ENCODE peak calls at places on chromosomes 1 and 21, in four cellular contexts. One of them, this sample, is unnamed.

GRCh38 chr1:203444077-203444683 is 31.4 kb upstream of the PRELP start:
- DNase-seq in HCT116: no peak
- DNase-seq in lower leg skin: no peak
- DNase-seq in H54: no peak
- DNase-seq in this sample: no peak

GRCh38 chr1:23885222-23885621 is 17.1 kb upstream of the FUCA1 start:
- DNase-seq in lower leg skin: no peak
- DNase-seq in H54: no peak
- DNase-seq in HCT116: no peak
- DNase-seq in this sample: no peak

GRCh38 chr1:154186177-154186576 is 5.7 kb downstream of the TPM3 start:
- DNase-seq in H54: no peak
- DNase-seq in HCT116: peak; percentile 39
- DNase-seq in lower leg skin: no peak
- DNase-seq in this sample: peak; percentile 86

GRCh38 chr1:67850611-67851075 is 17.4 kb upstream of the GNG12 start:
- DNase-seq in H54: peak; percentile 48
- DNase-seq in lower leg skin: peak; percentile 86
- DNase-seq in HCT116: peak; percentile 69
- DNase-seq in this sample: peak; percentile 28

GRCh38 chr1:61391730-61392129 is 309.4 kb downstream of the NFIA start:
- DNase-seq in lower leg skin: no peak
- DNase-seq in H54: no peak
- DNase-seq in HCT116: no peak
- DNase-seq in this sample: no peak

GRCh38 chr1:185574139-185574835 is 159.9 kb upstream of the HMCN1 start:
- DNase-seq in HCT116: no peak
- DNase-seq in H54: no peak
- DNase-seq in lower leg skin: no peak
- DNase-seq in this sample: no peak

GRCh38 chr1:110639724-110640386 is 33.7 kb upstream of the KCNA2 start:
- DNase-seq in H54: no peak
- DNase-seq in HCT116: no peak
- DNase-seq in lower leg skin: no peak
- DNase-seq in this sample: no peak

GRCh38 chr1:169072945-169073725 is 33.4 kb upstream of the ATP1B1 start:
- DNase-seq in HCT116: no peak
- DNase-seq in H54: no peak
- DNase-seq in lower leg skin: no peak
- DNase-seq in this sample: no peak

GRCh38 chr1:24910751-24911650 is 19.1 kb downstream of the RUNX3 start:
- DNase-seq in lower leg skin: peak; percentile 40
- DNase-seq in H54: no peak
- DNase-seq in HCT116: no peak
- DNase-seq in this sample: no peak

GRCh38 chr1:75208862-75209261 is 74.7 kb downstream of the LHX8 start:
- DNase-seq in H54: no peak
- DNase-seq in lower leg skin: no peak
- DNase-seq in HCT116: no peak
- DNase-seq in this sample: no peak

GRCh38 chr1:84402060-84402459 is 3.8 kb downstream of the DNASE2B start:
- DNase-seq in H54: no peak
- DNase-seq in lower leg skin: peak; percentile 38
- DNase-seq in HCT116: no peak
- DNase-seq in this sample: no peak

GRCh38 chr1:92043621-92044020 is 13.8 kb downstream of the EPHX4 start:
- DNase-seq in H54: no peak
- DNase-seq in lower leg skin: no peak
- DNase-seq in HCT116: no peak
- DNase-seq in this sample: no peak

GRCh38 chr1:29318724-29319123 is 82.4 kb downstream of the PTPRU start:
- DNase-seq in HCT116: no peak
- DNase-seq in lower leg skin: no peak
- DNase-seq in H54: no peak
- DNase-seq in this sample: no peak

GRCh38 chr1:92366045-92366405 is 67.2 kb downstream of the RPAP2 start:
- DNase-seq in HCT116: no peak
- DNase-seq in H54: no peak
- DNase-seq in lower leg skin: no peak
- DNase-seq in this sample: no peak

GRCh38 chr1:227654431-227654830 is 80.7 kb downstream of the JMJD4 start:
- DNase-seq in H54: no peak
- DNase-seq in HCT116: no peak
- DNase-seq in lower leg skin: no peak
- DNase-seq in this sample: peak; percentile 11

GRCh38 chr1:192958871-192959270 is 100.3 kb downstream of the UCHL5 start:
- DNase-seq in lower leg skin: no peak
- DNase-seq in H54: no peak
- DNase-seq in HCT116: no peak
- DNase-seq in this sample: no peak

GRCh38 chr1:8945568-8945967 is at the start of gene CA6:
- DNase-seq in HCT116: no peak
- DNase-seq in lower leg skin: no peak
- DNase-seq in H54: no peak
- DNase-seq in this sample: no peak

GRCh38 chr21:45478115-45478801 is 64.0 kb downstream of the SLC19A1 start:
- DNase-seq in H54: no peak
- DNase-seq in HCT116: peak; percentile 12
- DNase-seq in lower leg skin: no peak
- DNase-seq in this sample: peak; percentile 75

GRCh38 chr1:200894712-200895447 is at the start of gene INAVA:
- DNase-seq in H54: no peak
- DNase-seq in HCT116: peak; percentile 53
- DNase-seq in lower leg skin: peak; percentile 59
- DNase-seq in this sample: no peak
- TF ChIP-seq POLR2A in H54: no peak
- TF ChIP-seq POLR2A in HCT116: no peak
- TF ChIP-seq POLR2A in lower leg skin: no peak
- TF ChIP-seq POLR2A in this sample: no peak

DNA sequence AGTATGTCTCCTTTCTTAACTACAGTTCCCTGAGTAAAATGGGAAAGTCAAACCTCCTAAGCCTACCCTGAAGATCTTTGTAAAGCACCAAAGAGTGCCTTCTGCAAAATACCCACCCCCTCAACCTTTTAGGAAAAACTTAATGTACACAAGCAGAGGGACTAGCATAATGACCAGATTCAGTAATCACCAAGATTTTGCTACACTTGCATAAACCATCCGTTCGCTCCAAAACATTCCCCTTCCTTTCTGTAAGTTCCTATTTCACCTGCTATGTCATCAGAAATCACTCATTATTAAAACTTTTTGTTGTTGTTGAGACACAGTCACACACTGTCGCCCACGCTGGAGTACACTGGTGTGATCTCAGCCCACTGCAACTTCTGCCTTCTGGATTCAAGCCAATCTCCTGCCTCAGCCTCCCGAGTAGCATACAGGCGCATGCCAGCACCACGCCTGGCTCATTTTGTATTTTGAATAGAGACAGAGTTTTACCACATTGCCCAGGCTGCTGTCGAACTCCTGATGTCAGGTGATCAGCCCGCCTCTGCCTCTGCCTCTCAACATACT is 3.5 kb downstream of the MRPL20 start:
- DNase-seq in H54: no peak
- DNase-seq in lower leg skin: no peak
- DNase-seq in HCT116: no peak
- DNase-seq in this sample: no peak
- TF ChIP-seq POLR2A in H54: no peak
- TF ChIP-seq POLR2A in lower leg skin: no peak
- TF ChIP-seq POLR2A in HCT116: no peak
- TF ChIP-seq POLR2A in this sample: peak; percentile 19

DNA sequence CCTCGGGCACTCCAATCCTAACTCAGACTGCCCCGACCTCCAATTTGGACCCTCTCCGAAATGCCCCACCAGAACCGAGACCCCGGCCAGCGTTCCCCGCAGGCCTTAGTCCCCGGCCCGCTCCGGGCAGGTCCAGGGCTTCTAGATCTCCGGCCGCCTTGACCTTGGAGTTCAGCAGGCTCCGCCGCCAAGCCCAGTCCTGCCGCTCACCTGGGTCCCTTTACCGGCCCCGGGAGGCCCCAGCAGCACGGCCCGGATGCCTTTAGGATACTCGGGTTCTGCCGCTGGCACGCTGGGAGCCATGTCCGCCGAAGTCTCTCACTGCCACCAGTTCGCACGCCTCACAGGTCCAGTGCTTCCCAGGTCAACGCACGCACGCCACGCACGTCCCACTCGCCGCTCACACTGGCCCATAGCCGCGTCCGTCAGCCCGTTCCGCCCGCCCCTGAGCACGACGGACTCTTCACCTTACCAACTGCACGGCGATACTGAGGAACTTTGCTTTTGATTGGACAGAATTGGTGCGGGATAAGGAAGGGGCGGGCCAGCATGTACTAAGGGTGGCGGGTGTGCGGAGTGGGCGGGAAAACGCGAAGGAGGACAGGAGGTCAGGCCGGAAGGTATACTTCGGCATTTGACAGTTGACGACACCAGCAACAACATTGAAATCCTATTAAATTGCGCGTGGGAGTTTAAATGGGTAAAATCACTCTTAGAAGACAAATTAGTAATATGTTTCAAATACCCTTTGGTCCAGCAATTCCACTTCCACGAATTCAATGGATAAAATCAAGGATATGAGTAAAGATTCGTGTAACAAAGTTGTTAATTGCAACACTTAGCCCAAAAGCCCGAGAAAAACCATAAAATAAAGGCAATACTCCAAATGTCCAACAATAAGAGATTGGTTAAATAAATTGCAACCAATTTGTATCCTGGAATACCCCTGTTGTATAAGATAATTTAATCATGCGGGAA is at the start of gene AK2:
- DNase-seq in HCT116: peak; percentile 98
- DNase-seq in H54: peak; percentile 93
- DNase-seq in lower leg skin: peak; percentile 96
- DNase-seq in this sample: peak; percentile 97
- TF ChIP-seq POLR2A in HCT116: no peak
- TF ChIP-seq POLR2A in H54: peak; percentile 73
- TF ChIP-seq POLR2A in lower leg skin: no peak
- TF ChIP-seq POLR2A in this sample: peak; percentile 63

GRCh38 chr1:179142889-179143299 is 61.0 kb downstream of the TOR3A start:
- DNase-seq in lower leg skin: peak; percentile 70
- DNase-seq in HCT116: peak; percentile 92
- DNase-seq in H54: peak; percentile 26
- DNase-seq in this sample: no peak
- TF ChIP-seq POLR2A in lower leg skin: no peak
- TF ChIP-seq POLR2A in HCT116: no peak
- TF ChIP-seq POLR2A in H54: peak; percentile 73
- TF ChIP-seq POLR2A in this sample: no peak

GRCh38 chr21:33266784-33267135 is 593 bp downstream of the IL10RB start:
- DNase-seq in H54: peak; percentile 33
- DNase-seq in HCT116: no peak
- DNase-seq in lower leg skin: no peak
- DNase-seq in this sample: no peak

GRCh38 chr21:33270986-33271385 is 4.8 kb downstream of the IL10RB start:
- DNase-seq in HCT116: no peak
- DNase-seq in H54: no peak
- DNase-seq in lower leg skin: no peak
- DNase-seq in this sample: no peak

GRCh38 chr21:33268392-33268735 is 2.2 kb downstream of the IL10RB start:
- DNase-seq in H54: no peak
- DNase-seq in lower leg skin: no peak
- DNase-seq in HCT116: no peak
- DNase-seq in this sample: no peak

GRCh38 chr21:33267250-33267649 is 1.1 kb downstream of the IL10RB start:
- DNase-seq in H54: no peak
- DNase-seq in lower leg skin: no peak
- DNase-seq in HCT116: no peak
- DNase-seq in this sample: no peak

DNA sequence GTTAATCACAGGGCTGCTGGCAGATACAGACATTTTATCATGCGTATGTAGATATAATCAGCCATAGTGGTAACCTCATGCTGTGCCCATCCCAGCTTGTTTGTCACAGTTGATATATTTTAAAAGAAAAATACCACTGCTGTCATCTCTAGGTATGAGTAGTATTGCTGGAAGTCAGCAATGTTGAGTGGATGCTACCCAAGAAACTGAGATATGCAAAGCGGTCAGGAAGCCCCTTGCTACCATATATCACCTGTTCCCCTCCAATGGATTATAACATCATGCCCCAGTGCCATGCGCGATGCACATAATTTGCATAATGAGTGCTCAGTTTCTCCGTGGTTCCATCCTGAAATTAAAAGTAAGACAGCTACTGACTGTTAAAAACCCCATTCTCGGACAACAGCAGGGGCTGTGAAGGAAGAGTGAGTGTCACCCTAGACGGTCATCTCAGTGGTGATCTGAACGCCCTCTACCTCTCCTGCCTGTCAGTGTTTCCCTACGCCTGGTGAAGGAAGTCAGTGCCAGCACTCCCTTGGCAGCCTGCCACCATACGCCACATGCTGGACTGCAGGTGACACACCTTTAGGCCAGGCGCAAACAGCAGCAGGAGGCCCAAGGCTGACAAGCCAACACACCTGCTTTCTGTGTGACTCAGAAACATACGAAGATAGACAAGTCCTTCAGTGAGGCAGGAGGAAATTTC is 2.7 kb downstream of the IL10RB start:
- DNase-seq in lower leg skin: peak; percentile 45
- DNase-seq in HCT116: peak; percentile 90
- DNase-seq in H54: no peak
- DNase-seq in this sample: no peak
- TF ChIP-seq POLR2A in lower leg skin: no peak
- TF ChIP-seq POLR2A in HCT116: no peak
- TF ChIP-seq POLR2A in H54: no peak
- TF ChIP-seq POLR2A in this sample: no peak

This sample was measured in erythroblast.